ENCODE peak calls at places on chromosomes 11 and 22, in four cellular contexts. W is uterus, G is HCT116, S is lung. K is an unnamed sample. For H3K4me1, the result is how much of the 10 kb centered on the place peaks cover.

GRCh38 chr11:7251836-7252682 is at the start of gene SYT9:
- DNase-seq in W (peak), G (no peak), S (peak), K (peak)

GRCh38 chr11:64848779-64849599 is 4.5 kb upstream of the CDC42BPG start:
- DNase-seq in W (no peak), G (no peak), S (no peak), K (no peak)

GRCh38 chr11:44147751-44148150 is 52.3 kb downstream of the EXT2 start:
- DNase-seq in W (no peak), G (no peak), S (no peak), K (no peak)

GRCh38 chr11:34238533-34238932 is 119.3 kb downstream of the ABTB2 start:
- DNase-seq in W (no peak), G (no peak), S (no peak), K (no peak)

GRCh38 chr11:30984827-30985226 is 384.7 kb downstream of the DCDC1 start:
- DNase-seq in W (no peak), G (no peak), S (no peak), K (no peak)

GRCh38 chr11:114987171-114987760 is 308.9 kb downstream of the NXPE2 start:
- DNase-seq in W (no peak), G (no peak), S (no peak), K (no peak)

GRCh38 chr11:12090761-12091261 is 19.6 kb upstream of the MICAL2 start:
- DNase-seq in W (no peak), G (peak), S (peak), K (no peak)

GRCh38 chr22:40414838-40415505 is 44.6 kb downstream of the SGSM3 start:
- DNase-seq in W (no peak), G (no peak), S (no peak), K (no peak)

GRCh38 chr11:83736689-83737088 is 450.5 kb upstream of the CCDC90B start:
- DNase-seq in W (no peak), G (no peak), S (no peak), K (no peak)

GRCh38 chr11:87662287-87662686 is 513.0 kb downstream of the RAB38 start:
- DNase-seq in W (no peak), G (no peak), S (no peak), K (no peak)

GRCh38 chr22:39343259-39344045 is 6.3 kb upstream of the SYNGR1 start:
- DNase-seq in W (peak), G (peak), S (peak), K (peak)

GRCh38 chr11:27392715-27393114 is 29.7 kb upstream of the CCDC34 start:
- DNase-seq in W (no peak), G (no peak), S (no peak), K (peak)

GRCh38 chr11:131851951-131852350 is 481.5 kb downstream of the NTM start:
- DNase-seq in W (no peak), G (no peak), S (no peak), K (no peak)

GRCh38 chr11:12801976-12802375 is 127.8 kb downstream of the TEAD1 start:
- DNase-seq in W (no peak), G (no peak), S (no peak), K (no peak)

GRCh38 chr11:93072236-93072635 is 102.8 kb downstream of the MTNR1B start:
- DNase-seq in W (no peak), G (no peak), S (no peak), K (no peak)

GRCh38 chr22:50694766-50695420 is 22.3 kb downstream of the SHANK3 start:
- DNase-seq in W (no peak), G (no peak), S (no peak), K (no peak)

GRCh38 chr11:74284466-74284865 is 27.0 kb downstream of the P4HA3 start:
- DNase-seq in W (no peak), G (no peak), S (no peak), K (no peak)

GRCh38 chr22:24157783-24158170 is 23.5 kb upstream of the SUSD2 start:
- DNase-seq in W (no peak), G (no peak), S (no peak), K (no peak)

GRCh38 chr22:49182416-49182815 is 645.3 kb downstream of the BRD1 start:
- DNase-seq in W (no peak), G (no peak), S (no peak), K (no peak)

GRCh38 chr11:18012314-18012905 is 437 bp downstream of the SERGEF start:
- DNase-seq in W (no peak), G (no peak), S (peak), K (peak)

GRCh38 chr11:79082920-79083319 is 357.9 kb downstream of the TENM4 start:
- DNase-seq in W (no peak), G (no peak), S (no peak), K (no peak)

GRCh38 chr11:3160252-3161031 is 4.7 kb downstream of the OSBPL5 start:
- DNase-seq in W (peak), G (peak), S (peak), K (peak)

GRCh38 chr11:73157141-73158010 is 15.3 kb upstream of the FCHSD2 start:
- DNase-seq in W (peak), G (no peak), S (no peak), K (no peak)

GRCh38 chr11:73978576-73979086 is 4.0 kb downstream of the UCP2 start:
- DNase-seq in W (no peak), G (no peak), S (no peak), K (no peak)

GRCh38 chr11:92981508-92982043 is 12.1 kb downstream of the MTNR1B start:
- DNase-seq in W (no peak), G (no peak), S (no peak), K (no peak)

GRCh38 chr22:46686221-46686872 is 51.7 kb downstream of the CERK start:
- DNase-seq in W (no peak), G (no peak), S (no peak), K (no peak)

GRCh38 chr11:108501396-108501795 is 3.2 kb upstream of the POGLUT3 start:
- DNase-seq in W (no peak), G (no peak), S (no peak), K (no peak)

GRCh38 chr22:40716116-40716515 is 36.8 kb downstream of the MCHR1 start:
- DNase-seq in W (no peak), G (no peak), S (no peak), K (no peak)

GRCh38 chr11:127994736-127995135 is 592.6 kb downstream of the ETS1 start:
- DNase-seq in W (no peak), G (no peak), S (no peak), K (no peak)

GRCh38 chr11:62127941-62128770 is 4.3 kb downstream of the INCENP start:
- DNase-seq in W (no peak), G (no peak), S (no peak), K (no peak)

GRCh38 chr22:24413726-24414385 is 13.5 kb upstream of the ADORA2A start:
- DNase-seq in W (no peak), G (no peak), S (no peak), K (no peak)

GRCh38 chr11:10480026-10480425 is 25.0 kb downstream of the AMPD3 start:
- DNase-seq in W (no peak), G (no peak), S (no peak), K (no peak)

GRCh38 chr11:75374646-75375045 is 23.2 kb upstream of the ARRB1 start:
- DNase-seq in W (no peak), G (no peak), S (no peak), K (no peak)

GRCh38 chr22:23256986-23257888 is 76.9 kb downstream of the BCR start:
- DNase-seq in W (peak), G (no peak), S (no peak), K (no peak)

DNA sequence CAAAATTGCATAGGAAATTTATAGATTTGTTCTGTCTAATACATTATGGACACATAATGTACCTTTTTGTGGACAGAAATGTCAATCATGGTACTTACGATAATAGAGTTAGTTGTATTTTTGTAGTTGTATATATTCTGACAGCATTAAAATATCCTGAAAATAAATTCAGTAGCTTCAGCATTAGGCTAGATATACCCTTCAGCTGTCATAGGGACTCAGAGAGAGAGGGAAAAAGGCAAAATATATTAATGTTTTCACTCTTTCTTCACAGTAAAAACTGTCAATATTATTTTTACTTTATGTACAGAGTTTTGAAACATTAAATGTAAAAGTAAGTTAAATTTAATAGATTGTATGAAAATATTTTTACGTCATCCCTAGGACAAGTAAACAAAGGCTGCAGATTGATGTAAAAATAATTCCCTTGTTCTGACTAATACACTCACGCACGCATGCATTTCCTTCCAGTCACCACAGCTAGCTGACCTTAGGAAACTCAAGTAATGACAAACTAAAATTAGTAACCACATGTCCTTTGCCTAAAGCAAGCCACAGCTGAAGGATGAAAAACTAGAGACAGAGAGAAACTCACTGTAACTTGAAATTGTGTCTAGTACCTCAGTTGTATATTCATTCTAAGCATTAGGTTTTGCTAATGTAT is 104.7 kb upstream of the CARD18 start:
- DNase-seq in W (no peak), G (peak), S (no peak), K (no peak)
- H3K4me1 ChIP-seq in W (under half), G (under half), S (under half), K (under half)

GRCh38 chr11:45769960-45770359 is 35.0 kb upstream of the SLC35C1 start:
- DNase-seq in W (no peak), G (no peak), S (no peak), K (no peak)

GRCh38 chr11:45774023-45774655 is 30.8 kb upstream of the SLC35C1 start:
- DNase-seq in W (no peak), G (no peak), S (no peak), K (no peak)

GRCh38 chr11:45771194-45771941 is 33.6 kb upstream of the SLC35C1 start:
- DNase-seq in W (peak), G (peak), S (peak), K (peak)

GRCh38 chr11:45773271-45774022 is 31.5 kb upstream of the SLC35C1 start:
- DNase-seq in W (no peak), G (no peak), S (no peak), K (no peak)

GRCh38 chr11:45771942-45772522 is 32.9 kb upstream of the SLC35C1 start:
- DNase-seq in W (peak), G (peak), S (peak), K (peak)
- TF ChIP-seq CTCF in W (peak), G (peak), S (peak), K (peak)

DNA sequence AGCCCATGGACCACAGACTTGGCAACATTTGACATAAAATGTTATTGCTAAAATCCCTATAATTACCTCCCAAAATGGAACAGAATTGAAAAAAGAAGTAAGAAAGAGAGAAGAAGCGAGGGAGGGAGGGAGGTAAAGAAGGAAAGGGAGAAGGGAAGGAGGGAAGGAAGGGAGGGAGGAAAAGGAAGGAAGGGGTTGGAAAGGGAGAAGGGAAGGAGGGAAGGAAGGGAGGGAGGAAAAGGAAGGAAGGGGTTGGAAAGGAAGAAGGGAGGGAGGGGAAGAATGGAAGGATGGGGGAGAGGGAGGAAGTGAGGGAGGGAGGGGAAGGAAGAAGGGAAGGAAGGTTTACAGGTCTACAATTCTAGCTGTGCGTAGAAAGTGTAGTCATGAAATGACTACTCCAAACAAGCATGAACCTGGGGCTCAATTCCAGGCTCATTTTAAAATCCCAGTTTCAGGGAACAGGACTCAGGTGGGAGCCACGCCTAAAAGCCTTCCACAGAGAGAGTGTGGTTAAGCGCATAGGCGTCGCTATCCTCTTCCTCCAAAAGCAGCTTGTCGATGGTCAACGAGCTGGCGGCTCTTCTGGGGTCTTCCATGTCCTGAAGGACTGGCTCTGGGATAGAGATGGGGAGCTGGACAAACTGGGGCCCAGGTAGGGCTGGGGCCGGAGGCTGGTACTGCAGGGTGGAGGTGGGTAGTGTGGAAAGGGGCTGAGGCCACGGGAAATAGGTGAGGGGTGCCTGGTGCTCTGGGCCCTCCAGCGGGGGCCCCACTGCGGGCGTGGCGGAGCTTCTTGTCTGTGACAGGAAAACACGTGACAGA is 25.1 kb downstream of the POU2AF1 start:
- DNase-seq in W (no peak), G (no peak), S (no peak), K (no peak)
- H3K4me1 ChIP-seq in W (under half), G (under half), S (under half), K (under half)

DNA sequence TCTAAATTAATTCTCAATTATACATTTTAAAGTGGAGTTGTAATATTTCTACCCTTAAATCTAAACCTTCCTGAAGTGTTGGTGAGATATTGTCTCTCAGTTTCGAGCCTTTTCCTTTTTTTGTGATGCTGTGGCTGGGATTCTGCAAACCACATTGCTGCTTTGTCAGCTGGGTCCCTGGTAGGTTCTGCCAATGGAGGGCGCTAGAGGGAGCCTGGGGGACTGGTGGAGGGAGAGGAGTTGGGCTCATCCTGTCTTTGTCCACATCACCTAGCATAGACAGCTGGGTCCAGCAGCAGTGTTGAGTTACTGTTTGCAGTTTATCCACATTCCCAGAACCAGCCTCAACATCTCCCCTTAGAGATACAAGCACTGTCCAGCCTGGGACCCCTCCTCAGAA is 41.0 kb downstream of the TRAF6 start:
- DNase-seq in W (no peak), G (no peak), S (no peak), K (no peak)
- TF ChIP-seq CTCF in W (no peak), G (peak), S (no peak), K (no peak)

GRCh38 chr22:36470994-36471331 is 10.5 kb downstream of the TXN2 start:
- DNase-seq in W (no peak), G (no peak), S (no peak), K (no peak)
- H3K4me1 ChIP-seq in W (under half), G (under half), S (under half), K (under half)

GRCh38 chr22:38304526-38304925 is 12.7 kb downstream of the CSNK1E start:
- DNase-seq in W (no peak), G (no peak), S (no peak), K (no peak)
- TF ChIP-seq CTCF in W (peak), G (peak), S (no peak), K (no peak)

K was measured in prostate gland.